ENCODE peak calls at places on chromosomes 7 and 10, in nine cellular contexts. P is ELF-1, D is cardiac septum, M is DMS153, Q is C1 segment of cervical spinal cord, X is NCI-H2081 treated with DMSO at 0.1 percent for 48 hours, K is GM03348, R is ovary, O is pancreas. W is an unnamed sample.

GRCh38 chr10:624605-625334 is 64.7 kb downstream of the DIP2C start:
- DNase-seq in P (peak; percentile 87), D (peak; percentile 88), M (peak; percentile 35), Q (peak; percentile 88), X (peak; percentile 57), K (no peak), R (peak; percentile 68), O (no peak), W (peak; percentile 78)

GRCh38 chr10:58712982-58713381 is 200.3 kb downstream of the BICC1 start:
- DNase-seq in P (no peak), D (no peak), M (no peak), Q (no peak), X (no peak), K (no peak), R (no peak), O (no peak), W (no peak)

GRCh38 chr10:79005126-79005820 is 63.5 kb upstream of the ZMIZ1 start:
- DNase-seq in P (no peak), D (no peak), M (no peak), Q (no peak), X (no peak), K (no peak), R (no peak), O (no peak), W (no peak)

GRCh38 chr7:3179456-3179855 is 121.6 kb upstream of the SDK1 start:
- DNase-seq in P (no peak), D (no peak), M (no peak), Q (peak; percentile 5), X (no peak), K (no peak), R (no peak), O (no peak), W (no peak)

GRCh38 chr7:155791214-155791737 is 21.0 kb downstream of the SHH start:
- DNase-seq in P (no peak), D (peak; percentile 55), M (no peak), Q (no peak), X (no peak), K (no peak), R (no peak), O (no peak), W (no peak)

GRCh38 chr10:101694056-101694673 is 805 bp downstream of the FBXW4 start:
- DNase-seq in P (peak; percentile 77), D (peak; percentile 78), M (peak; percentile 50), Q (peak; percentile 84), X (no peak), K (peak; percentile 80), R (peak; percentile 76), O (peak; percentile 88), W (peak; percentile 58)

GRCh38 chr10:78931333-78932083 is 137.3 kb upstream of the ZMIZ1 start:
- DNase-seq in P (peak; percentile 58), D (no peak), M (no peak), Q (no peak), X (no peak), K (peak; percentile 93), R (peak; percentile 80), O (no peak), W (peak; percentile 64)

GRCh38 chr10:114483575-114483974 is 79.3 kb upstream of the AFAP1L2 start:
- DNase-seq in P (no peak), D (no peak), M (no peak), Q (no peak), X (no peak), K (no peak), R (no peak), O (no peak), W (no peak)

GRCh38 chr7:32275216-32275979 is 205.2 kb upstream of the PDE1C start:
- DNase-seq in P (no peak), D (no peak), M (no peak), Q (no peak), X (no peak), K (no peak), R (no peak), O (no peak), W (no peak)

GRCh38 chr7:100785878-100786277 is 41.4 kb downstream of the EPHB4 start:
- DNase-seq in P (peak; percentile 40), D (no peak), M (no peak), Q (no peak), X (no peak), K (no peak), R (no peak), O (no peak), W (no peak)

GRCh38 chr10:71126432-71126831 is 85.9 kb upstream of the UNC5B start:
- DNase-seq in P (no peak), D (no peak), M (no peak), Q (no peak), X (no peak), K (peak; percentile 3), R (no peak), O (no peak), W (no peak)

GRCh38 chr7:2514473-2515423 is 4.8 kb upstream of the LFNG start:
- DNase-seq in P (no peak), D (no peak), M (no peak), Q (no peak), X (no peak), K (no peak), R (no peak), O (no peak), W (no peak)

GRCh38 chr10:78543749-78544446 is 510.2 kb downstream of the RPS24 start:
- DNase-seq in P (peak; percentile 56), D (peak; percentile 79), M (no peak), Q (peak; percentile 52), X (no peak), K (peak; percentile 94), R (peak; percentile 74), O (no peak), W (peak; percentile 75)

W was measured in left ventricle myocardium inferior.